ENCODE peak calls at places on chromosomes 13 and 19, in nine cellular contexts. L is fibroblast of the aortic adventitia; G is breast epithelium; Z is cardiac muscle cell; F is AG04449; H is stimulated activated CD4-positive, alpha-beta T cell treated with anti-CD3 and anti-CD28 coated beads, Interleukin-1b, Interleukin-23, amount 100 ng/mL, for 1 hour; S is activated T-helper 9 cell treated with anti-CD3 and anti-CD28 coated beads, Interleukin-2, amount 50 U/mL, for 16 hours; D is foreskin fibroblast; A is T-helper 9 cell. X is an unnamed sample.

GRCh38 chr13:98549006-98549727 is 27.7 kb downstream of the STK24 start:
- DNase-seq in D (peak), G (no peak), H (no peak), F (peak), A (no peak), S (no peak), Z (no peak), L (peak), X (no peak)

GRCh38 chr13:48831248-48831647 is 144.5 kb upstream of the FNDC3A start:
- DNase-seq in Z (no peak), G (no peak), L (no peak), H (no peak), F (no peak), A (no peak), D (peak), S (no peak), X (no peak)

GRCh38 chr13:43242040-43242439 is 218.7 kb downstream of the DNAJC15 start:
- DNase-seq in H (no peak), L (no peak), G (no peak), S (no peak), D (peak), A (no peak), Z (no peak), F (no peak), X (no peak)

GRCh38 chr13:106118996-106119395 is 416.5 kb downstream of the EFNB2 start:
- DNase-seq in Z (no peak), L (no peak), D (no peak), F (no peak), A (no peak), S (no peak), H (no peak), G (no peak), X (no peak)

GRCh38 chr19:17902701-17903100 is 30.1 kb upstream of the CCDC124 start:
- DNase-seq in Z (no peak), S (no peak), H (no peak), L (peak), D (peak), G (no peak), F (peak), A (no peak), X (no peak)

GRCh38 chr13:98576963-98577822 is at the start of gene STK24:
- DNase-seq in H (no peak), Z (peak), F (no peak), S (peak), A (peak), G (peak), L (peak), D (peak), X (no peak)

GRCh38 chr13:113598081-113598410 is 13.5 kb downstream of the TFDP1 start:
- DNase-seq in A (no peak), F (no peak), D (no peak), G (no peak), L (no peak), Z (no peak), S (no peak), H (no peak), X (no peak)

GRCh38 chr13:51832471-51833152 is 12.4 kb downstream of the TMEM272 start:
- DNase-seq in L (peak), A (peak), H (peak), Z (peak), G (no peak), D (no peak), S (peak), F (no peak), X (no peak)

X was measured in epithelial cell of proximal tubule.